ENCODE peak calls at places on chromosomes 4 and X, in four cellular contexts. T, G, R and X are unnamed samples.

GRCh38 chr4:22645481-22646182 is 47.1 kb upstream of the GBA3 start:
- DNase-seq in T (no peak), G (no peak), R (no peak), X (no peak)

GRCh38 chr4:102625232-102625930 is 124.2 kb downstream of the NFKB1 start:
- DNase-seq in T (peak; percentile 46), G (no peak), R (no peak), X (peak; percentile 30)

GRCh38 chr4:66639361-66639760 is 905.9 kb downstream of the CENPC start:
- DNase-seq in T (no peak), G (no peak), R (no peak), X (no peak)

GRCh38 chr4:151922306-151922705 is 161.5 kb upstream of the GATB start:
- DNase-seq in T (no peak), G (no peak), R (no peak), X (no peak)

GRCh38 chr4:155787113-155787710 is 28.4 kb downstream of the GUCY1B1 start:
- DNase-seq in T (no peak), G (no peak), R (peak; percentile 19), X (peak; percentile 65)

GRCh38 chr4:185238261-185238681 is 28.9 kb downstream of the SNX25 start:
- DNase-seq in T (no peak), G (no peak), R (no peak), X (no peak)

GRCh38 chrX:95058815-95059214 is 1384.8 kb downstream of the FAM133A start:
- DNase-seq in T (no peak), G (no peak), R (no peak), X (no peak)

GRCh38 chr4:138184881-138185280 is 57.3 kb downstream of the SLC7A11 start:
- DNase-seq in T (no peak), G (no peak), R (no peak), X (no peak)

GRCh38 chr4:182139481-182139880 is 103.7 kb upstream of the TENM3 start:
- DNase-seq in T (no peak), G (no peak), R (no peak), X (no peak)

GRCh38 chr4:183905593-183906485 is 732 bp downstream of the STOX2 start:
- DNase-seq in T (peak; percentile 93), G (no peak), R (no peak), X (peak; percentile 75)

GRCh38 chr4:101292214-101292613 is 55.1 kb downstream of the PPP3CA start:
- DNase-seq in T (no peak), G (no peak), R (no peak), X (peak; percentile 40)
- TF ChIP-seq USF1 in T (no peak), G (no peak), R (no peak), X (no peak)

GRCh38 chr4:111127842-111128241 is 505.0 kb upstream of the PITX2 start:
- DNase-seq in T (no peak), G (no peak), R (no peak), X (no peak)
- TF ChIP-seq USF1 in T (no peak), G (no peak), R (no peak), X (no peak)

DNA sequence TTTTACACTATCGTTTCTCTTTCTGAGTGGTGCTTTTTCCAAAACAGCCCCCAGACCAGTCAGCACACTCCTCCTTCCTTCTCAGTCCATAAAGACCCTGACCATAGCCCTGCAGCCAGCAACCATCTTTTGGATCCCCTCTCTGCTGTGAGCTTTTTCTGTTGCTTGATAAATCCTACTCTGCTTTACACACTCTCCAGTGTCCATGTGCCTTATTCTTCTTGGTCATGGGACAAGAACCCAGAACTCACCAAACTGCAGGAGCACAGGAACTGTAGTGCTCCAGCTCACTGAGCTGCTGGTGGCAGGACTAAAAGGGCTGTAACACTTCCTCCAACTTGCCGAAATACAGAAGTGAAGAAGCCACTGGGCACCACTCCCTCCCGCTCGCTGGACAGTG is 32.5 kb downstream of the COX18 start:
- DNase-seq in T (no peak), G (no peak), R (no peak), X (no peak)
- TF ChIP-seq USF1 in T (no peak), G (no peak), R (no peak), X (no peak)

GRCh38 chr4:71290074-71290473 is 48.7 kb upstream of the SLC4A4 start:
- DNase-seq in T (no peak), G (no peak), R (no peak), X (no peak)
- TF ChIP-seq USF1 in T (no peak), G (no peak), R (no peak), X (no peak)

GRCh38 chr4:2714071-2714770 is 41.9 kb downstream of the TNIP2 start:
- DNase-seq in T (no peak), G (no peak), R (no peak), X (peak; percentile 62)
- TF ChIP-seq USF1 in T (no peak), G (no peak), R (no peak), X (no peak)